ENCODE peak calls at places on chromosomes 7 and 10, in six cellular contexts. Z, F, J, C, X and Y are unnamed samples.

GRCh38 chr10:47348138-47348651 is at the start of gene RBP3:
- DNase-seq in X (no peak), Z (no peak), C (no peak), J (no peak), F (no peak), Y (no peak)

GRCh38 chr10:52314007-52314821 is at the start of gene DKK1:
- DNase-seq in Z (peak), X (peak), F (peak), C (peak), J (peak), Y (no peak)

GRCh38 chr7:144736880-144737493 is 98.9 kb downstream of the TPK1 start:
- DNase-seq in X (no peak), J (no peak), Z (no peak), C (no peak), F (no peak), Y (no peak)

GRCh38 chr7:157684596-157685429 is 348.0 kb downstream of the DNAJB6 start:
- DNase-seq in C (no peak), F (no peak), J (no peak), Z (peak), X (no peak), Y (no peak)

GRCh38 chr7:28405662-28406061 is 6.7 kb upstream of the CREB5 start:
- DNase-seq in J (no peak), Z (no peak), C (peak), F (no peak), X (peak), Y (no peak)

GRCh38 chr7:100509213-100509612 is 25.5 kb downstream of the NYAP1 start:
- DNase-seq in X (no peak), J (no peak), Z (no peak), C (no peak), F (no peak), Y (no peak)

GRCh38 chr7:38428040-38428439 is 154.6 kb upstream of the TARP start:
- DNase-seq in C (no peak), Z (no peak), F (no peak), J (no peak), X (no peak), Y (no peak)

GRCh38 chr10:62373639-62373994 is 552 bp upstream of the ZNF365 start:
- DNase-seq in J (no peak), Z (no peak), C (no peak), F (no peak), X (no peak), Y (no peak)

GRCh38 chr10:2980116-2980515 is 87.2 kb upstream of the PFKP start:
- DNase-seq in C (no peak), F (no peak), X (no peak), Z (no peak), J (no peak), Y (no peak)

GRCh38 chr10:103123282-103124033 is 69.6 kb downstream of the NT5C2 start:
- DNase-seq in Z (no peak), X (no peak), C (no peak), F (no peak), J (no peak), Y (no peak)

GRCh38 chr7:69577221-69577620 is 21.1 kb upstream of the AUTS2 start:
- DNase-seq in Z (no peak), X (no peak), C (no peak), F (no peak), J (no peak), Y (no peak)

GRCh38 chr7:17651926-17652385 is 288.3 kb downstream of the SNX13 start:
- DNase-seq in Z (no peak), X (peak), F (no peak), C (peak), J (no peak), Y (no peak)

GRCh38 chr7:134902058-134902457 is 84.2 kb upstream of the AGBL3 start:
- DNase-seq in X (no peak), F (no peak), Z (no peak), C (no peak), J (no peak), Y (no peak)

GRCh38 chr10:67668448-67668847 is 27.5 kb downstream of the CTNNA3 start:
- DNase-seq in Z (no peak), F (no peak), J (peak), X (peak), C (peak), Y (no peak)

GRCh38 chr7:107856806-107857540 is 34.0 kb upstream of the DLD start:
- DNase-seq in X (no peak), Z (no peak), C (no peak), F (no peak), J (peak), Y (no peak)

GRCh38 chr10:84329094-84329611 is 764 bp downstream of the CCSER2 start:
- DNase-seq in Z (no peak), J (peak), C (peak), X (peak), F (no peak), Y (no peak)

GRCh38 chr7:86643478-86644281 is at the start of gene GRM3:
- DNase-seq in C (no peak), F (no peak), J (no peak), X (no peak), Z (peak), Y (no peak)

GRCh38 chr10:110680473-110681020 is 36.4 kb downstream of the RBM20 start:
- DNase-seq in C (no peak), Z (no peak), X (no peak), J (no peak), F (no peak), Y (no peak)

GRCh38 chr10:29680091-29680490 is 45.3 kb upstream of the SVIL start:
- DNase-seq in Z (no peak), C (no peak), X (no peak), J (no peak), F (no peak), Y (no peak)

GRCh38 chr10:110007171-110007700 is 548 bp upstream of the ADD3 start:
- DNase-seq in C (no peak), Z (peak), X (peak), F (no peak), J (no peak), Y (no peak)

GRCh38 chr10:1148855-1149620 is 92.9 kb downstream of the WDR37 start:
- DNase-seq in Z (no peak), X (no peak), F (no peak), C (no peak), J (no peak), Y (no peak)

GRCh38 chr10:63478564-63478963 is 12.8 kb upstream of the JMJD1C start:
- DNase-seq in J (no peak), F (no peak), X (no peak), C (no peak), Z (peak), Y (no peak)

GRCh38 chr10:43217563-43218205 is 49.2 kb downstream of the RASGEF1A start:
- DNase-seq in J (no peak), Z (no peak), X (no peak), C (no peak), F (no peak), Y (no peak)

GRCh38 chr10:101655581-101655980 is 39.4 kb downstream of the FBXW4 start:
- DNase-seq in Z (no peak), X (no peak), J (no peak), F (no peak), C (no peak), Y (no peak)

GRCh38 chr10:113283189-113283588 is 269.7 kb upstream of the HABP2 start:
- DNase-seq in C (no peak), F (peak), X (peak), Z (peak), J (no peak), Y (no peak)

GRCh38 chr10:79185067-79185774 is 116.5 kb downstream of the ZMIZ1 start:
- DNase-seq in J (peak), Z (no peak), C (peak), X (no peak), F (no peak), Y (no peak)
- TF ChIP-seq MAX in J (no peak), Z (no peak), C (no peak), X (no peak), F (no peak), Y (no peak)

DNA sequence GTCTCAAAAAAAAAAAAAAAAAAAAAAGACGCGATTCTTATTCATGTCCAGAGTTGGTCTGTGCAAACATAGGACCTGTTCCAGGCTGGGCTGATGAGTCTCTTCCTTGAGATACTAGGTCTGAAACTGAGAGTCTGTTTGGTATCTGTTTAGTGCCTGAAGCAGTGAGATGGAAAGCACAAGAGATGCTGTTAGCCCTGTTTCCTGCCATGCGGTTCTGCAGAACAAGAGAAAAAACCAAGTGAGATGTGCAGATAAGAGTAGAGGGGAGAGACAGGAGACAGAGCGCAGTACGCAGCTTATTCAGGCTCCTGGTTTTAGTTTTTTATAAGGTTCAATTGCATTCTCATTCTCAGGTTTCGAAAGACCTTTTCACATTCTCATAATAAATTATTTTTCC is 85.8 kb upstream of the PRKCQ start:
- DNase-seq in F (no peak), C (no peak), Z (no peak), X (no peak), J (no peak), Y (no peak)
- TF ChIP-seq MAX in F (no peak), C (no peak), Z (no peak), X (no peak), J (no peak), Y (no peak)

DNA sequence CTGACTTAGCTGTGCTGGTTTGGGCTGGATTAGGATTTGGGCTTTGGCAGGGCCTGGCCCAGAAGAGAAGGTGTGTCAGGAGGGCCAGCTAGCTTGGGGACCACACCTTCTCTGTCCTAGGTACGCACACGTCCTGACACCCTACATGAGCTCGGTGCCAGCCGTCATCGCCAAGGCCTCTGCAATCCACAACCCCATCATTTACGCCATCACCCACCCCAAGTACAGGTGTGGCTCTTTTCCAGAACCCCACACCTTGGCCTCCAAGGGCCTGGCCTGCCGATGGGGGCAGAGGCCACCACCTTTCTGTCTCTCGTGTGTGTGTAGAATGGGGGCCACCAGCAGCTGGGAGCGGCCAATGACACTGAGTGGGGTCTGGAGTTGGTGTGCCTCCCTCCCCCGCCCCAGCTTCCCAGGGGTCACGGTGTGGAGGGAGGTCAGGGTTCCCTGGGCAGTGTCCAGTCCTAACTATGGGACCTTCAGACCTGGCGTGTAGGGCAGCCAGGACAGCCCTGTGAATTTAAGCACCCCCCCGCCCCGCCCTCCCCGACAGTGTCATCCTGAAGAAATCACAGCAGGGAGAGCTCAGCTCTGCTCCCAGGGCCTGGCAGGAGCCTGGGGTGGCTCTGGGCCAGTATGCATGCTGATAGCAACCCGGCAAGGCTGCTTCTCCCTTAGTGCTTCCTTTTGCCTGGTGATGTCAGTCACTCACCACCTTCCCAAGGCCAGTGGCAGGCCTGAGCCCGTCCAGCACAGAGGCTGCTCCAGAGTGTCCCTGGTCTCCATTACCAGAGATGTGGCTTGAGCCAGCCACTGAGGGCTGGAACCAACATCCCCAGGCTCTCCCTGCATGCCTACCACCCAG is 6.9 kb upstream of the LDB3 start:
- DNase-seq in F (no peak), C (no peak), Z (peak), X (no peak), J (no peak), Y (no peak)
- TF ChIP-seq MAX in F (no peak), C (no peak), Z (no peak), X (no peak), J (no peak), Y (no peak)

GRCh38 chr10:11272915-11273389 is 255.3 kb downstream of the CELF2 start:
- DNase-seq in Z (no peak), C (no peak), X (no peak), J (no peak), F (no peak), Y (peak)

GRCh38 chr10:11265486-11265885 is 247.8 kb downstream of the CELF2 start:
- DNase-seq in J (no peak), C (no peak), Z (no peak), F (no peak), X (no peak), Y (no peak)

GRCh38 chr10:11264481-11265044 is 246.9 kb downstream of the CELF2 start:
- DNase-seq in Z (no peak), X (no peak), C (no peak), J (no peak), F (no peak), Y (no peak)

GRCh38 chr10:11270858-11271179 is 253.1 kb downstream of the CELF2 start:
- DNase-seq in C (no peak), Z (no peak), F (no peak), X (no peak), J (no peak), Y (no peak)

DNA sequence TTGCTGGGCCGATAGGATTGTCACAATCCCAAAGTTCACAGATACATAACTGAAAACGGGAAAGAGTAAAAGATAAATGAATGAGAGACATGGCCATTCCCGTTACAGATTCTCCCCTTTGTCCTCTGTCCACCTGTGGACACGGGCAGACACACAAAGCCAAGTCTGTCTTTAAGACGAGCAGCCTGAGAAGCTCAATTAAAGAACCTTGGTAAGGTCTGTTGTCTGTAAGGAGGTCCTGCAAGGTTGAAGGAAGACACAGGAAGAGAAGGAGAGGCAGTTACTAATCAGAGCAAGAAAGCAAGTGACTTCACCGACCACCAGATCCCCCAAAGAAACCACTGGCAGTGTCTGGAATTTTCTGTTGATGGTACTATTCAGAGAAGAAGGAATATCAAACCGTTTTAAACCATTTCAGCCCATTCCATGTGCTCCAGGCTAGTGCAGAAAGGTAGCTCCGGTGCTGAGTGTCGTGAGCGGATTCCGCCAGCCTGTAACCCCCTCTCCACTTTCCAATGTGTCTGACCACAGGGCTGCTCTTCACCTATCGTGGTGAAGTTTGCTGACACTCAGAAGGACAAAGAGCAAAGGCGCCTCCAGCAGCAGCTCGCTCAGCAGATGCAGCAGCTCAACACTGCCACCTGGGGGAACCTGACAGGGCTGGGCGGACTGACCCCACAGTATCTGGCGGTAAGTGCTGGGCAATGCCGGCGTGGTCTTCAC is 252.6 kb downstream of the CELF2 start:
- DNase-seq in F (peak), C (peak), J (peak), Z (peak), X (peak), Y (peak)
- TF ChIP-seq MAX in F (no peak), C (no peak), J (no peak), Z (peak), X (no peak), Y (peak)

GRCh38 chr10:87799860-87800259 is 18.2 kb downstream of the ATAD1 start:
- DNase-seq in Z (no peak), F (no peak), X (no peak), J (no peak), C (no peak), Y (no peak)

GRCh38 chr10:87798082-87798481 is 19.9 kb downstream of the ATAD1 start:
- DNase-seq in Z (no peak), C (no peak), F (no peak), X (no peak), J (no peak), Y (no peak)

GRCh38 chr10:87804939-87805569 is 13.0 kb downstream of the ATAD1 start:
- DNase-seq in X (no peak), C (no peak), Z (no peak), F (no peak), J (no peak), Y (no peak)

GRCh38 chr10:87803831-87804230 is 14.2 kb downstream of the ATAD1 start:
- DNase-seq in J (no peak), C (no peak), F (no peak), Z (no peak), X (no peak), Y (no peak)

GRCh38 chr10:87803328-87803727 is 14.7 kb downstream of the ATAD1 start:
- DNase-seq in F (no peak), C (no peak), Z (no peak), J (no peak), X (no peak), Y (no peak)
- TF ChIP-seq MAX in F (no peak), C (no peak), Z (no peak), J (no peak), X (no peak), Y (no peak)